ENCODE peak calls at places on chromosomes 13 and 19, in nine cellular contexts. S is tibial artery, W is A549, E is cardiac muscle cell, C is brain microvascular endothelial cell, Z is mammary epithelial cell, X is RWPE1, M is ovary, H is IMR-90. L is an unnamed sample.

GRCh38 chr19:49390978-49391304 is 2.9 kb downstream of the KASH5 start:
- DNase-seq in S (no peak), W (no peak), E (no peak), C (no peak), Z (no peak), X (no peak), M (no peak), H (no peak), L (peak; percentile 53)

GRCh38 chr19:29813665-29814064 is 1.9 kb downstream of the CCNE1 start:
- DNase-seq in S (peak; percentile 20), W (no peak), E (no peak), C (no peak), Z (no peak), X (no peak), M (no peak), H (no peak), L (no peak)

GRCh38 chr19:2063824-2064223 is 12.8 kb upstream of the MKNK2 start:
- DNase-seq in S (no peak), W (no peak), E (no peak), C (no peak), Z (no peak), X (no peak), M (peak; percentile 23), H (no peak), L (no peak)

GRCh38 chr19:20167020-20167644 is at the start of gene ZNF486:
- DNase-seq in S (peak; percentile 98), W (peak; percentile 4), E (peak; percentile 97), C (peak; percentile 98), Z (peak; percentile 94), X (peak; percentile 77), M (peak; percentile 94), H (peak; percentile 94), L (peak; percentile 95)

GRCh38 chr19:16671652-16672274 is 10.8 kb downstream of the TMEM38A start:
- DNase-seq in S (no peak), W (no peak), E (no peak), C (no peak), Z (no peak), X (no peak), M (no peak), H (no peak), L (peak; percentile 72)

GRCh38 chr19:29625316-29625715 is 19.2 kb downstream of the POP4 start:
- DNase-seq in S (no peak), W (no peak), E (no peak), C (no peak), Z (no peak), X (no peak), M (no peak), H (no peak), L (no peak)

GRCh38 chr19:55220525-55220924 is 8.0 kb downstream of the TMEM86B start:
- DNase-seq in S (no peak), W (no peak), E (no peak), C (no peak), Z (no peak), X (no peak), M (no peak), H (no peak), L (no peak)

GRCh38 chr19:17260842-17261325 is 3.7 kb downstream of the USHBP1 start:
- DNase-seq in S (peak; percentile 85), W (peak; percentile 87), E (peak; percentile 82), C (peak; percentile 48), Z (peak; percentile 66), X (peak; percentile 94), M (peak; percentile 68), H (peak; percentile 64), L (peak; percentile 95)

GRCh38 chr19:38714354-38714778 is 29.9 kb downstream of the CAPN12 start:
- DNase-seq in S (no peak), W (no peak), E (no peak), C (no peak), Z (no peak), X (no peak), M (no peak), H (no peak), L (no peak)

GRCh38 chr19:54125713-54126112 is 10.2 kb downstream of the PRPF31 start:
- DNase-seq in S (no peak), W (no peak), E (no peak), C (no peak), Z (no peak), X (no peak), M (no peak), H (no peak), L (no peak)

GRCh38 chr19:54127688-54128440 is 9.7 kb upstream of the CNOT3 start:
- DNase-seq in S (no peak), W (no peak), E (no peak), C (no peak), Z (no peak), X (no peak), M (no peak), H (no peak), L (no peak)

GRCh38 chr19:54128796-54129616 is 8.6 kb upstream of the CNOT3 start:
- DNase-seq in S (no peak), W (no peak), E (no peak), C (no peak), Z (no peak), X (no peak), M (no peak), H (no peak), L (no peak)

GRCh38 chr19:54129617-54129996 is 8.0 kb upstream of the CNOT3 start:
- DNase-seq in S (no peak), W (no peak), E (no peak), C (no peak), Z (no peak), X (no peak), M (no peak), H (no peak), L (no peak)

DNA sequence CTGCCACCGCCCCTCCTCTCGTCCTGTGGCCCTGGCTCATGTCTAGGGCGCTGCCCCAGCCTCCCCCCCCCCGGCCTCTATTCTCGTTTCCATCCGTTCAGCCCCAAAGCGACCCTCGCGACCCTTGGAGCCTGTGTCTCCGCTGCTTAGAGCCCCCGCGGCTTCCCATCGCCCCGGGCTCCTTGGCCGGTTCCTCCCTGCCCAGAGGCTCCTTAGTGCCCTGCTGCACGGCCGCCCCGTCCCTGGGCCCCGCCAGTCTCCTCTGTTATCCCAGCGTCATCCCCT is 9.2 kb upstream of the CNOT3 start:
- DNase-seq in S (no peak), W (no peak), E (no peak), C (no peak), Z (no peak), X (no peak), M (no peak), H (no peak), L (no peak)
- TF ChIP-seq CTCF in S (no peak), W (no peak), E (no peak), C (no peak), Z (no peak), X (no peak), M (no peak), H (no peak), L (no peak)

DNA sequence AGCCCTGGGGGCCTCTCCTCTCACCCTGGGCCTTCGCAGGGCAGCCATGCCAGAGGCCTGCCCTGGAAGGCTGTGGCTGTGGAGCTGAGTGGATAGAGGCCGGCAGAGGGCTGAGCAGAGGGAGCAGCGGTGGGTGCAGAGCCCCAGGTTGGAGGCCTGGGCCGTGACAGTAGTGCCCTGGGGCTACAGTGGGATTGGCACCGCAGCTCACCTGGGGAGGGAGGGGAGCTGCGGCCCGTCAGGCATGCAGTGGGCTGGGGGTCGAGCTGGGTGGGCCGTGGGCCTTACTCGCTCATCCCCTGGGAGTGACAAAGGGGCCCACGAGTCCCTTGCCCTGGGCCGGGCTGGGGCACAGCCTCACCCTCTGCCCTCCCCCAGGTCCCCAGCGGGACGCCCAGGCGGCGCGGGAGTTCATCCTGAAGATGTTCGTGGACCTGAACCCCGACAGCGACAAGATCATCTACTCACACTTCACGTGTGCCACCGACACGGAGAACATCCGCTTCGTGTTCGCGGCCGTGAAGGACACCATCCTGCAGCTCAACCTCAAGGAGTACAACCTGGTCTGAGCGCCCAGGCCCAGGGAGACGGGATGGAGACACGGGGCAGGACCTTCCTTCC is 15.1 kb upstream of the GNA15 start:
- DNase-seq in S (no peak), W (no peak), E (no peak), C (no peak), Z (no peak), X (no peak), M (no peak), H (no peak), L (no peak)
- H3K27ac ChIP-seq in S (no peak overlapping the region), W (no peak overlapping the region), E (no peak overlapping the region), C (no peak overlapping the region), Z (no peak overlapping the region), X (peak overlapping the region; percentile 19), M (no peak overlapping the region), H (no peak overlapping the region), L (no peak overlapping the region)

DNA sequence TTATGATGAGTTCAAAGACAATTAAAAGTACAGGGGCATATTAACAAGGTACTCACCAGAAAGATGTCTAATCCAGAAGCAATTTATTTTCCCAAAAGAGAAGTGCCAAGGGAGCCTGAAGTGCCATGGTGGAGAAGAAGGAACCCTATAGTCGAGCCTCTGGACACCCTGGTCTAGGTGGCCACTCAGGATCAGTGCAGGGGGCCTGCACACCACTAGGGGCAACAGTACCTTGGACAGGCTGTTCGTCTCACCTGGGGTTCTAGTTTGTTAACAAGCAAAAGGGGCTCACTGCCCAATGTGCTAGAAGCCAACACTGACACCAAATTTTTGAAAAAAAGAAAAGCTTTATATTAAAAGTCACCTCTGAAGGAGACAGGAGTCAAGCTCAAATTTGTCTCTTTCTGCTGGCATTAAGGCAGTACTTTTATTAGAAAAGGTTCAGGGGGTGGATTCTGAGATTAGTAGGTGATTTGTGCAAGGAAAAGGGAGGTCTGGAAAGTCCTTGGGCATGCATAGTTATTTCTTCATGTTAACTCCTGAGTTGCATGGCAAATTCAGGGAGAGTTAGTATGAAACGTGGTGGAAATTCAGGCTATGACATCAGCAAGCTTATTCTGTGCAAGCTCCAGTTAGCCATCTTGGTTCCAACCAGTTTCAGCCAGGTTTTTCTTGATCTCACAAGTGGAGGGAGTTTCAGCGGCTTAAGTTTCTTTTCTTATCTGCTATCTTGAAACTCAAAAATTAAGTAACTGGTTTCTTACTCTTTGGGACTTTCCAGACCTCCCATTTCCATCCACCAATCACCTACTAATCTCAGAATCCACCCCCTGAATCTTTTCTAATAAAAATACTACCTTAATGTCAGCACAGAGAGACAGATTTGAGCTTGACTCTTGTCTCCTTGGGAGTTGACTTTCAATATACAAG is 884 bp upstream of the CBY2 start:
- DNase-seq in S (no peak), W (no peak), E (peak; percentile 14), C (no peak), Z (no peak), X (no peak), M (no peak), H (no peak), L (peak; percentile 12)
- TF ChIP-seq CTCF in S (no peak), W (no peak), E (no peak), C (peak; percentile 36), Z (no peak), X (no peak), M (no peak), H (no peak), L (peak; percentile 53)

GRCh38 chr13:71513414-71514063 is 353.5 kb downstream of the DACH1 start:
- DNase-seq in S (no peak), W (no peak), E (no peak), C (no peak), Z (no peak), X (no peak), M (no peak), H (no peak), L (peak; percentile 78)

GRCh38 chr13:71515639-71516038 is 351.4 kb downstream of the DACH1 start:
- DNase-seq in S (no peak), W (no peak), E (no peak), C (no peak), Z (no peak), X (no peak), M (no peak), H (no peak), L (no peak)

GRCh38 chr13:71517004-71517403 is 350.0 kb downstream of the DACH1 start:
- DNase-seq in S (no peak), W (no peak), E (no peak), C (peak; percentile 37), Z (no peak), X (no peak), M (no peak), H (no peak), L (no peak)

GRCh38 chr13:71514900-71515598 is 352.0 kb downstream of the DACH1 start:
- DNase-seq in S (no peak), W (no peak), E (no peak), C (no peak), Z (no peak), X (no peak), M (no peak), H (no peak), L (no peak)
- H3K27ac ChIP-seq in S (no peak overlapping the region), W (no peak overlapping the region), E (no peak overlapping the region), C (no peak overlapping the region), Z (no peak overlapping the region), X (no peak overlapping the region), M (no peak overlapping the region), H (no peak overlapping the region), L (no peak overlapping the region)